ENCODE peak calls at places on chromosome 17, in four cellular contexts. One of them, this sample, is unnamed.

GRCh38 chr17:282000-282911 is 70.4 kb downstream of the RPH3AL start:
- DNase-seq in adrenal gland: no peak
- DNase-seq in AG04450: no peak
- DNase-seq in CD8-positive, alpha-beta T cell: no peak
- DNase-seq in this sample: no peak

GRCh38 chr17:74743755-74744154 is 4.7 kb upstream of the NHERF1 start:
- DNase-seq in AG04450: no peak
- DNase-seq in CD8-positive, alpha-beta T cell: no peak
- DNase-seq in adrenal gland: no peak
- DNase-seq in this sample: no peak

GRCh38 chr17:142102-142661 is 4.8 kb downstream of the SCGB1C2 start:
- DNase-seq in adrenal gland: no peak
- DNase-seq in AG04450: no peak
- DNase-seq in CD8-positive, alpha-beta T cell: peak; percentile 26
- DNase-seq in this sample: no peak

GRCh38 chr17:17151541-17151940 is 54.6 kb downstream of the PLD6 start:
- DNase-seq in adrenal gland: no peak
- DNase-seq in AG04450: no peak
- DNase-seq in CD8-positive, alpha-beta T cell: no peak
- DNase-seq in this sample: no peak

GRCh38 chr17:15289285-15290185 is 24.4 kb upstream of the PMP22 start:
- DNase-seq in AG04450: no peak
- DNase-seq in CD8-positive, alpha-beta T cell: no peak
- DNase-seq in adrenal gland: no peak
- DNase-seq in this sample: no peak

GRCh38 chr17:15981646-15982580 is 17.6 kb downstream of the ZSWIM7 start:
- DNase-seq in AG04450: no peak
- DNase-seq in CD8-positive, alpha-beta T cell: no peak
- DNase-seq in adrenal gland: no peak
- DNase-seq in this sample: no peak

GRCh38 chr17:45353047-45353446 is 36.2 kb upstream of the MAP3K14 start:
- DNase-seq in CD8-positive, alpha-beta T cell: no peak
- DNase-seq in AG04450: no peak
- DNase-seq in adrenal gland: no peak
- DNase-seq in this sample: no peak

GRCh38 chr17:51085150-51085805 is 35.4 kb downstream of the SPAG9 start:
- DNase-seq in CD8-positive, alpha-beta T cell: no peak
- DNase-seq in adrenal gland: no peak
- DNase-seq in AG04450: no peak
- DNase-seq in this sample: no peak

GRCh38 chr17:78484300-78485159 is 92.7 kb downstream of the DNAH17 start:
- DNase-seq in adrenal gland: no peak
- DNase-seq in CD8-positive, alpha-beta T cell: peak; percentile 66
- DNase-seq in AG04450: no peak
- DNase-seq in this sample: peak; percentile 46

GRCh38 chr17:10295728-10296343 is 77.0 kb downstream of the MYH13 start:
- DNase-seq in CD8-positive, alpha-beta T cell: peak; percentile 14
- DNase-seq in AG04450: no peak
- DNase-seq in adrenal gland: peak; percentile 42
- DNase-seq in this sample: no peak

GRCh38 chr17:57114085-57114673 is 29.1 kb downstream of the AKAP1 start:
- DNase-seq in CD8-positive, alpha-beta T cell: peak; percentile 73
- DNase-seq in AG04450: no peak
- DNase-seq in adrenal gland: peak; percentile 45
- DNase-seq in this sample: peak; percentile 64

DNA sequence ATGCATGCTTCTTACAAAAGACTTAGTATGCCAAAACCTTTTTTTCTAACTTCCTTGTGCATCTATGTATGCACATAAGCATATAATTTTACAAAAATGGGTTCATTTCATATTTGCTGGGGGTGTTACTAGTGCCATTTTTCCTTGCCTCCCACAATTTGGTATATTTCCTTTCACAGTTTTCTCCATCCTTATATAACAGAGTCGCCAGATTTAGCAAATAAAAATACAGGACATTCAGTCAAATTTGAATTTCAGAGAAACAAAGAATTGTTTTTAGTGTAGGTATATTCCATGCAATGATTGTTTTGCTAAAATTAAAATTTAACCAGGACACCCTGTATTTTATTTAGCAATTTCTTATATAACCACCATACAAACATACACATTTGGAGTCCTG is 4.0 kb upstream of the FBXO39 start:
- DNase-seq in AG04450: no peak
- DNase-seq in adrenal gland: no peak
- DNase-seq in CD8-positive, alpha-beta T cell: no peak
- DNase-seq in this sample: no peak
- H3K9me3 ChIP-seq in AG04450: peaks cover 20% of the 10 kb centered on the region
- H3K9me3 ChIP-seq in adrenal gland: peaks cover 24% of the 10 kb centered on the region
- H3K9me3 ChIP-seq in CD8-positive, alpha-beta T cell: peaks cover 22% of the 10 kb centered on the region
- H3K9me3 ChIP-seq in this sample: peaks cover 17% of the 10 kb centered on the region

GRCh38 chr17:41768682-41769288 is 17.7 kb downstream of the JUP start:
- DNase-seq in adrenal gland: no peak
- DNase-seq in CD8-positive, alpha-beta T cell: no peak
- DNase-seq in AG04450: no peak
- DNase-seq in this sample: no peak
- H3K9me3 ChIP-seq in adrenal gland: no peaks in the 10 kb centered on the region
- H3K9me3 ChIP-seq in CD8-positive, alpha-beta T cell: no peaks in the 10 kb centered on the region
- H3K9me3 ChIP-seq in AG04450: no peaks in the 10 kb centered on the region
- H3K9me3 ChIP-seq in this sample: no peaks in the 10 kb centered on the region

GRCh38 chr17:80151333-80151732 is 4.4 kb upstream of the EIF4A3 start:
- DNase-seq in adrenal gland: no peak
- DNase-seq in CD8-positive, alpha-beta T cell: no peak
- DNase-seq in AG04450: peak; percentile 52
- DNase-seq in this sample: no peak

GRCh38 chr17:80147035-80147939 is at the start of gene EIF4A3:
- DNase-seq in adrenal gland: peak; percentile 99
- DNase-seq in AG04450: peak; percentile 98
- DNase-seq in CD8-positive, alpha-beta T cell: peak; percentile 94
- DNase-seq in this sample: peak; percentile 95

GRCh38 chr17:80154166-80154565 is 7.2 kb upstream of the EIF4A3 start:
- DNase-seq in AG04450: no peak
- DNase-seq in adrenal gland: no peak
- DNase-seq in CD8-positive, alpha-beta T cell: no peak
- DNase-seq in this sample: no peak

GRCh38 chr17:80152057-80152831 is 5.3 kb upstream of the EIF4A3 start:
- DNase-seq in adrenal gland: no peak
- DNase-seq in CD8-positive, alpha-beta T cell: no peak
- DNase-seq in AG04450: no peak
- DNase-seq in this sample: no peak

GRCh38 chr17:80153004-80153403 is 6.1 kb upstream of the EIF4A3 start:
- DNase-seq in adrenal gland: no peak
- DNase-seq in AG04450: no peak
- DNase-seq in CD8-positive, alpha-beta T cell: no peak
- DNase-seq in this sample: no peak
- H3K9me3 ChIP-seq in adrenal gland: no peaks in the 10 kb centered on the region
- H3K9me3 ChIP-seq in AG04450: peaks cover 14% of the 10 kb centered on the region
- H3K9me3 ChIP-seq in CD8-positive, alpha-beta T cell: no peaks in the 10 kb centered on the region
- H3K9me3 ChIP-seq in this sample: peaks cover 2% of the 10 kb centered on the region

DNA sequence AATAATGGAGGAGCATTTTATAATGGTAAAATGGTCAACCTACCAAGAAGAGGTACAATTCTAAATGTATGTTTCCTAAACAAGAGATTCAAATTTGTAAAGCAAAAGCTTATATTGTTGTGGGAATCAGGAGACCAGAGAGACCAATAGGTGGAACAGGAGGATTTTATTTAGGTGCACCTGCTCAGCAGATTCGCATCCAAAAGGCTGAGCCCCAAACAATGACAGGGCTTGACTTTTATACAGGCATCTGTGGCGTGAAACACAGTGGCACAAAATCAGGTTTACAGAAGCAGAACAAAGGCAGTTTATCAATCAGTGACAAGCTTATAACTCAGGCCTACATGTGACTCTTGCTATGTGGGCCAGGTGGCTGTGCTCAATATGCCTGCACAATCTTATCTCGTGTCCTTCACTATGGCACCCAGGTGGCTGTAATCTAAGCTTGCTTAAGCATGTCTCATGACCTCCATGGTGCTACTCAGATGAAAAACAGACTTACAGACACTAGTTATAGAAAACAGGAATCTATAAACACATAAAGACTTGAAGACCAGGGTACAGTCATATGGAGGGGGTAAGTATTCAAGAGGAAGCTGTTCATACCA is 780.2 kb upstream of the CA10 start:
- DNase-seq in CD8-positive, alpha-beta T cell: no peak
- DNase-seq in adrenal gland: no peak
- DNase-seq in AG04450: no peak
- DNase-seq in this sample: no peak
- H3K9me3 ChIP-seq in CD8-positive, alpha-beta T cell: no peaks in the 10 kb centered on the region
- H3K9me3 ChIP-seq in adrenal gland: peaks cover 9% of the 10 kb centered on the region
- H3K9me3 ChIP-seq in AG04450: peaks cover 12% of the 10 kb centered on the region
- H3K9me3 ChIP-seq in this sample: no peaks in the 10 kb centered on the region

GRCh38 chr17:70078549-70078948 is 3.5 kb downstream of the KCNJ16 start:
- DNase-seq in AG04450: no peak
- DNase-seq in CD8-positive, alpha-beta T cell: no peak
- DNase-seq in adrenal gland: no peak
- DNase-seq in this sample: no peak
- H3K9me3 ChIP-seq in AG04450: no peaks in the 10 kb centered on the region
- H3K9me3 ChIP-seq in CD8-positive, alpha-beta T cell: no peaks in the 10 kb centered on the region
- H3K9me3 ChIP-seq in adrenal gland: no peaks in the 10 kb centered on the region
- H3K9me3 ChIP-seq in this sample: no peaks in the 10 kb centered on the region

DNA sequence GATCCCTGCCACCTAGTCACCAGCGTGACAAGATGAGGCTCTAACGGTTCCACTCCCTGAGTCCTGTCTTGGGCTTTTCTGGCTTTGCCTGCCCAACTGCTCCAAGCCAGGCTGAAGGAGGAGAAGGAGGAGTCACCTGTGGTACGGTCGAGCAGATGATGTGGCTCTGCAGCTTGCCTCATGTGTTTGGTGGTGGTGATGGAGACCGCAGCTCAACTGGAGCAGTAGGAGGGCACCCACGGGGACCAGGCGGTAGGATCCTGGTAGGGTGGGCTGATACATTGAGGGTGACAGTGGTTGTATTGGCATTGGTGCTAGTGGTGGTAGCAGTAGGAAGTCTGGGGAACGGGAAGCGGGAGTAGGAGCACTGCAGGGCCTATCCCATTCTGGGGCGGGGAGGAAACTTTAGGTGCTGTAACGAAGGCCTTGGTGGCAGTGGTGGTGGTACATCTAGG is 202.8 kb upstream of the WSB1 start:
- DNase-seq in AG04450: no peak
- DNase-seq in adrenal gland: no peak
- DNase-seq in CD8-positive, alpha-beta T cell: no peak
- DNase-seq in this sample: no peak
- H3K9me3 ChIP-seq in AG04450: peaks cover 24% of the 10 kb centered on the region
- H3K9me3 ChIP-seq in adrenal gland: no peaks in the 10 kb centered on the region
- H3K9me3 ChIP-seq in CD8-positive, alpha-beta T cell: no peaks in the 10 kb centered on the region
- H3K9me3 ChIP-seq in this sample: no peaks in the 10 kb centered on the region